ENCODE peak calls at places on chromosomes 7 and 10, in seven cellular contexts. One of them, this sample, is unnamed.

GRCh38 chr7:50791921-50792341 is 9.2 kb upstream of the GRB10 start:
- DNase-seq in HCT116: no peak
- DNase-seq in stomach: no peak
- DNase-seq in HepG2: peak
- DNase-seq in endothelial cell of umbilical vein: peak
- DNase-seq in esophagus muscularis mucosa: no peak
- DNase-seq in transverse colon: no peak
- DNase-seq in this sample: no peak

GRCh38 chr7:111860248-111860647 is 298.0 kb upstream of the IMMP2L start:
- DNase-seq in HCT116: no peak
- DNase-seq in stomach: no peak
- DNase-seq in HepG2: no peak
- DNase-seq in endothelial cell of umbilical vein: no peak
- DNase-seq in esophagus muscularis mucosa: no peak
- DNase-seq in transverse colon: no peak
- DNase-seq in this sample: no peak

GRCh38 chr7:91162415-91162814 is 101.8 kb upstream of the FZD1 start:
- DNase-seq in HCT116: no peak
- DNase-seq in stomach: no peak
- DNase-seq in HepG2: no peak
- DNase-seq in endothelial cell of umbilical vein: no peak
- DNase-seq in esophagus muscularis mucosa: no peak
- DNase-seq in transverse colon: no peak
- DNase-seq in this sample: no peak

GRCh38 chr7:108486291-108486966 is 30.2 kb upstream of the NRCAM start:
- DNase-seq in HCT116: no peak
- DNase-seq in stomach: no peak
- DNase-seq in HepG2: no peak
- DNase-seq in endothelial cell of umbilical vein: peak
- DNase-seq in esophagus muscularis mucosa: no peak
- DNase-seq in transverse colon: no peak
- DNase-seq in this sample: no peak

GRCh38 chr10:120110196-120110595 is 217.7 kb downstream of the SEC23IP start:
- DNase-seq in HCT116: no peak
- DNase-seq in stomach: no peak
- DNase-seq in HepG2: no peak
- DNase-seq in endothelial cell of umbilical vein: no peak
- DNase-seq in esophagus muscularis mucosa: no peak
- DNase-seq in transverse colon: no peak
- DNase-seq in this sample: no peak

GRCh38 chr10:17349009-17349349 is 105.4 kb downstream of the ST8SIA6 start:
- DNase-seq in HCT116: no peak
- DNase-seq in stomach: no peak
- DNase-seq in HepG2: no peak
- DNase-seq in endothelial cell of umbilical vein: no peak
- DNase-seq in esophagus muscularis mucosa: no peak
- DNase-seq in transverse colon: no peak
- DNase-seq in this sample: no peak

GRCh38 chr10:30413996-30414576 is 19.9 kb upstream of the MAP3K8 start:
- DNase-seq in HCT116: peak
- DNase-seq in stomach: no peak
- DNase-seq in HepG2: peak
- DNase-seq in endothelial cell of umbilical vein: peak
- DNase-seq in esophagus muscularis mucosa: no peak
- DNase-seq in transverse colon: no peak
- DNase-seq in this sample: peak

GRCh38 chr7:99000904-99001442 is 122.6 kb downstream of the TRRAP start:
- DNase-seq in HCT116: no peak
- DNase-seq in stomach: no peak
- DNase-seq in HepG2: no peak
- DNase-seq in endothelial cell of umbilical vein: no peak
- DNase-seq in esophagus muscularis mucosa: no peak
- DNase-seq in transverse colon: no peak
- DNase-seq in this sample: no peak

GRCh38 chr10:103814626-103815370 is 40.6 kb downstream of the SH3PXD2A start:
- DNase-seq in HCT116: no peak
- DNase-seq in stomach: no peak
- DNase-seq in HepG2: no peak
- DNase-seq in endothelial cell of umbilical vein: no peak
- DNase-seq in esophagus muscularis mucosa: no peak
- DNase-seq in transverse colon: peak
- DNase-seq in this sample: no peak

GRCh38 chr7:132705146-132705545 is 128.9 kb upstream of the PLXNA4 start:
- DNase-seq in HCT116: no peak
- DNase-seq in stomach: no peak
- DNase-seq in HepG2: no peak
- DNase-seq in endothelial cell of umbilical vein: no peak
- DNase-seq in esophagus muscularis mucosa: no peak
- DNase-seq in transverse colon: no peak
- DNase-seq in this sample: no peak

GRCh38 chr10:113381906-113382562 is 170.8 kb upstream of the HABP2 start:
- DNase-seq in HCT116: no peak
- DNase-seq in stomach: no peak
- DNase-seq in HepG2: no peak
- DNase-seq in endothelial cell of umbilical vein: peak
- DNase-seq in esophagus muscularis mucosa: no peak
- DNase-seq in transverse colon: no peak
- DNase-seq in this sample: no peak

GRCh38 chr7:100968031-100968430 is 1.3 kb upstream of the MUC12 start:
- DNase-seq in HCT116: no peak
- DNase-seq in stomach: no peak
- DNase-seq in HepG2: no peak
- DNase-seq in endothelial cell of umbilical vein: no peak
- DNase-seq in esophagus muscularis mucosa: no peak
- DNase-seq in transverse colon: no peak
- DNase-seq in this sample: no peak

GRCh38 chr10:61023053-61023452 is 79.1 kb upstream of the RHOBTB1 start:
- DNase-seq in HCT116: no peak
- DNase-seq in stomach: no peak
- DNase-seq in HepG2: no peak
- DNase-seq in endothelial cell of umbilical vein: no peak
- DNase-seq in esophagus muscularis mucosa: no peak
- DNase-seq in transverse colon: no peak
- DNase-seq in this sample: no peak

GRCh38 chr7:128785738-128786137 is 6.0 kb upstream of the CCDC136 start:
- DNase-seq in HCT116: no peak
- DNase-seq in stomach: no peak
- DNase-seq in HepG2: no peak
- DNase-seq in endothelial cell of umbilical vein: no peak
- DNase-seq in esophagus muscularis mucosa: no peak
- DNase-seq in transverse colon: no peak
- DNase-seq in this sample: no peak

GRCh38 chr10:97196213-97197029 is 10.7 kb upstream of the SLIT1 start:
- DNase-seq in HCT116: peak
- DNase-seq in stomach: peak
- DNase-seq in HepG2: peak
- DNase-seq in endothelial cell of umbilical vein: peak
- DNase-seq in esophagus muscularis mucosa: no peak
- DNase-seq in transverse colon: peak
- DNase-seq in this sample: peak

GRCh38 chr7:139340808-139341057 is 404 bp upstream of the FMC1 start:
- DNase-seq in HCT116: no peak
- DNase-seq in stomach: no peak
- DNase-seq in HepG2: no peak
- DNase-seq in endothelial cell of umbilical vein: no peak
- DNase-seq in esophagus muscularis mucosa: no peak
- DNase-seq in transverse colon: no peak
- DNase-seq in this sample: no peak

GRCh38 chr7:139340037-139340807 is 915 bp upstream of the FMC1 start:
- DNase-seq in HCT116: peak
- DNase-seq in stomach: peak
- DNase-seq in HepG2: peak
- DNase-seq in endothelial cell of umbilical vein: peak
- DNase-seq in esophagus muscularis mucosa: peak
- DNase-seq in transverse colon: peak
- DNase-seq in this sample: peak

GRCh38 chr7:139339698-139340036 is 1.5 kb upstream of the FMC1 start:
- DNase-seq in HCT116: no peak
- DNase-seq in stomach: no peak
- DNase-seq in HepG2: no peak
- DNase-seq in endothelial cell of umbilical vein: no peak
- DNase-seq in esophagus muscularis mucosa: no peak
- DNase-seq in transverse colon: no peak
- DNase-seq in this sample: no peak

GRCh38 chr7:139341776-139342244 is 673 bp downstream of the FMC1 start:
- DNase-seq in HCT116: no peak
- DNase-seq in stomach: no peak
- DNase-seq in HepG2: no peak
- DNase-seq in endothelial cell of umbilical vein: no peak
- DNase-seq in esophagus muscularis mucosa: no peak
- DNase-seq in transverse colon: no peak
- DNase-seq in this sample: no peak

GRCh38 chr7:139341058-139341775 is at the start of gene FMC1:
- DNase-seq in HCT116: peak
- DNase-seq in stomach: peak
- DNase-seq in HepG2: peak
- DNase-seq in endothelial cell of umbilical vein: peak
- DNase-seq in esophagus muscularis mucosa: peak
- DNase-seq in transverse colon: peak
- DNase-seq in this sample: peak
- TF ChIP-seq POLR2A in HCT116: no peak
- TF ChIP-seq POLR2A in stomach: no peak
- TF ChIP-seq POLR2A in HepG2: peak
- TF ChIP-seq POLR2A in endothelial cell of umbilical vein: no peak
- TF ChIP-seq POLR2A in esophagus muscularis mucosa: peak
- TF ChIP-seq POLR2A in transverse colon: peak
- TF ChIP-seq POLR2A in this sample: no peak

GRCh38 chr10:34578468-34578867 is 236.6 kb downstream of the PARD3 start:
- DNase-seq in HCT116: no peak
- DNase-seq in stomach: no peak
- DNase-seq in HepG2: no peak
- DNase-seq in endothelial cell of umbilical vein: no peak
- DNase-seq in esophagus muscularis mucosa: no peak
- DNase-seq in transverse colon: no peak
- DNase-seq in this sample: no peak

GRCh38 chr10:34581871-34582532 is 233.1 kb downstream of the PARD3 start:
- DNase-seq in HCT116: no peak
- DNase-seq in stomach: no peak
- DNase-seq in HepG2: no peak
- DNase-seq in endothelial cell of umbilical vein: peak
- DNase-seq in esophagus muscularis mucosa: no peak
- DNase-seq in transverse colon: no peak
- DNase-seq in this sample: no peak

GRCh38 chr10:34584164-34584563 is 230.9 kb downstream of the PARD3 start:
- DNase-seq in HCT116: no peak
- DNase-seq in stomach: no peak
- DNase-seq in HepG2: no peak
- DNase-seq in endothelial cell of umbilical vein: peak
- DNase-seq in esophagus muscularis mucosa: no peak
- DNase-seq in transverse colon: no peak
- DNase-seq in this sample: no peak

GRCh38 chr10:34580214-34580613 is 234.9 kb downstream of the PARD3 start:
- DNase-seq in HCT116: no peak
- DNase-seq in stomach: no peak
- DNase-seq in HepG2: no peak
- DNase-seq in endothelial cell of umbilical vein: no peak
- DNase-seq in esophagus muscularis mucosa: no peak
- DNase-seq in transverse colon: no peak
- DNase-seq in this sample: no peak

DNA sequence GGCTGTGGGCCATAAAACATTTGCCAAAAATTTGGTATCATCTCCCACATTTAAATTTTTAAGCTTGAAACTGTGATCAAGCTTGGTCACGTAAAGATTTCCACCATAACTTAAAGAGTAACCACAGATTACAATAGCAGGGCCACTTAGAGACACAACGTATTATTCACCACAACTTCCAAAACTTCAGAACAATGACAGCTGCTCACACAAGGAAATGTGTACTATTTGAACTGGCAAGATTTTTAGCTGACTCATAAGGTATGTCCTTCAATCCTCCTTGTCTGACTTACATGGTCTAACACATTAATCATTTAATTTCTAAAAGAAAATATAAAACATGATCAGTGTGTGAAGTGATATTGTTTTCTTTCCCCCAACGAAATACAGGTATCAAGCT is 234.5 kb downstream of the PARD3 start:
- DNase-seq in HCT116: no peak
- DNase-seq in stomach: no peak
- DNase-seq in HepG2: peak
- DNase-seq in endothelial cell of umbilical vein: peak
- DNase-seq in esophagus muscularis mucosa: no peak
- DNase-seq in transverse colon: no peak
- DNase-seq in this sample: no peak
- TF ChIP-seq POLR2AphosphoS5 in HCT116: no peak
- TF ChIP-seq POLR2AphosphoS5 in stomach: peak
- TF ChIP-seq POLR2AphosphoS5 in HepG2: no peak
- TF ChIP-seq POLR2AphosphoS5 in endothelial cell of umbilical vein: peak
- TF ChIP-seq POLR2AphosphoS5 in esophagus muscularis mucosa: no peak
- TF ChIP-seq POLR2AphosphoS5 in transverse colon: no peak
- TF ChIP-seq POLR2AphosphoS5 in this sample: no peak

DNA sequence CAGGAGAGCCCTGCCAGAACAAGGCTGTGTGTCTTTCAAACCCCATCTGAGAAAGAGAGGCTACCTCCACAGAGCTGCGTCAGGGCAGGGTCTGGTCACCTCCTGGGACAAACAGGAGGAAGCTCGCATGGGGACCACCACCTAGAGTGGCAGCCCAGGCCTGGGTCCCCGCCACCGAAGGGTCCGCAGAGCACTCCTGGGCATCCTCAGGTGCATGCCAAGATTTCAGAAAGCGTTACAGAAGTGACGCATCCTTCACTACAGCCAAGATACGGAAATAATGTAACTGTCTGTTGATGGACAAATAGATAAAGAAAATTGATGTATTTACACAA is 42.6 kb downstream of the GSDME start:
- DNase-seq in HCT116: no peak
- DNase-seq in stomach: no peak
- DNase-seq in HepG2: no peak
- DNase-seq in endothelial cell of umbilical vein: no peak
- DNase-seq in esophagus muscularis mucosa: peak
- DNase-seq in transverse colon: no peak
- DNase-seq in this sample: peak
- TF ChIP-seq POLR2A in HCT116: no peak
- TF ChIP-seq POLR2A in stomach: no peak
- TF ChIP-seq POLR2A in HepG2: no peak
- TF ChIP-seq POLR2A in endothelial cell of umbilical vein: no peak
- TF ChIP-seq POLR2A in esophagus muscularis mucosa: no peak
- TF ChIP-seq POLR2A in transverse colon: no peak
- TF ChIP-seq POLR2A in this sample: no peak

GRCh38 chr10:58440484-58440883 is 55.3 kb downstream of the TFAM start:
- DNase-seq in HCT116: no peak
- DNase-seq in stomach: no peak
- DNase-seq in HepG2: no peak
- DNase-seq in endothelial cell of umbilical vein: no peak
- DNase-seq in esophagus muscularis mucosa: no peak
- DNase-seq in transverse colon: no peak
- DNase-seq in this sample: no peak

GRCh38 chr10:58438986-58439385 is 53.8 kb downstream of the TFAM start:
- DNase-seq in HCT116: no peak
- DNase-seq in stomach: no peak
- DNase-seq in HepG2: no peak
- DNase-seq in endothelial cell of umbilical vein: no peak
- DNase-seq in esophagus muscularis mucosa: no peak
- DNase-seq in transverse colon: no peak
- DNase-seq in this sample: no peak

GRCh38 chr10:58438340-58438739 is 53.1 kb downstream of the TFAM start:
- DNase-seq in HCT116: no peak
- DNase-seq in stomach: no peak
- DNase-seq in HepG2: no peak
- DNase-seq in endothelial cell of umbilical vein: no peak
- DNase-seq in esophagus muscularis mucosa: no peak
- DNase-seq in transverse colon: no peak
- DNase-seq in this sample: no peak

GRCh38 chr10:58436071-58436470 is 50.9 kb downstream of the TFAM start:
- DNase-seq in HCT116: peak
- DNase-seq in stomach: no peak
- DNase-seq in HepG2: no peak
- DNase-seq in endothelial cell of umbilical vein: peak
- DNase-seq in esophagus muscularis mucosa: no peak
- DNase-seq in transverse colon: no peak
- DNase-seq in this sample: no peak

GRCh38 chr10:58439632-58440364 is 54.6 kb downstream of the TFAM start:
- DNase-seq in HCT116: no peak
- DNase-seq in stomach: no peak
- DNase-seq in HepG2: no peak
- DNase-seq in endothelial cell of umbilical vein: no peak
- DNase-seq in esophagus muscularis mucosa: no peak
- DNase-seq in transverse colon: no peak
- DNase-seq in this sample: no peak
- TF ChIP-seq POLR2AphosphoS5 in HCT116: no peak
- TF ChIP-seq POLR2AphosphoS5 in stomach: no peak
- TF ChIP-seq POLR2AphosphoS5 in HepG2: no peak
- TF ChIP-seq POLR2AphosphoS5 in endothelial cell of umbilical vein: no peak
- TF ChIP-seq POLR2AphosphoS5 in esophagus muscularis mucosa: no peak
- TF ChIP-seq POLR2AphosphoS5 in transverse colon: no peak
- TF ChIP-seq POLR2AphosphoS5 in this sample: no peak